ENCODE peak calls at places on chromosomes 6 and 20, in five cellular contexts. X is fibroblast of mammary gland, N is left colon, H is NCI-H1105, M is SW480. R is an unnamed sample.

GRCh38 chr20:36784900-36785299 is 11.3 kb upstream of the DSN1 start:
- DNase-seq in N (no peak), X (peak; percentile 58), M (no peak), H (no peak), R (no peak)

GRCh38 chr20:54267510-54268003 is 59.7 kb downstream of the PFDN4 start:
- DNase-seq in X (no peak), H (no peak), N (no peak), M (peak; percentile 87), R (no peak)

GRCh38 chr20:49483706-49484101 is 1.2 kb upstream of the KCNB1 start:
- DNase-seq in N (no peak), X (no peak), M (no peak), H (no peak), R (no peak)

GRCh38 chr6:135087803-135088202 is 33.2 kb upstream of the HBS1L start:
- DNase-seq in H (no peak), X (peak; percentile 10), M (peak; percentile 47), N (no peak), R (no peak)

GRCh38 chr6:30344868-30345671 is at the start of gene RPP21:
- DNase-seq in H (peak; percentile 73), X (peak; percentile 60), N (peak; percentile 90), M (peak; percentile 71), R (peak; percentile 87)

GRCh38 chr20:4016349-4017050 is 1.1 kb upstream of the RNF24 start:
- DNase-seq in N (no peak), H (no peak), M (no peak), X (no peak), R (no peak)

GRCh38 chr6:32415521-32416019 is 8.6 kb upstream of the BTNL2 start:
- DNase-seq in X (peak; percentile 63), M (peak; percentile 52), N (peak; percentile 84), H (peak; percentile 25), R (peak; percentile 47)

GRCh38 chr6:37981626-37982025 is 162.1 kb downstream of the ZFAND3 start:
- DNase-seq in M (no peak), N (no peak), H (no peak), X (no peak), R (no peak)

GRCh38 chr20:21554985-21555384 is 41.1 kb upstream of the NKX2-2 start:
- DNase-seq in H (no peak), M (no peak), N (no peak), X (no peak), R (no peak)

GRCh38 chr6:151291145-151292055 is 51.6 kb downstream of the AKAP12 start:
- DNase-seq in X (peak; percentile 65), M (no peak), H (no peak), N (peak; percentile 22), R (no peak)

GRCh38 chr6:28490191-28490890 is 25.3 kb downstream of the GPX6 start:
- DNase-seq in N (no peak), M (no peak), H (no peak), X (no peak), R (no peak)

GRCh38 chr20:23596856-23597255 is 8.9 kb downstream of the CST9 start:
- DNase-seq in N (no peak), X (peak; percentile 8), M (peak; percentile 58), H (no peak), R (no peak)

GRCh38 chr6:37056112-37056403 is 50.6 kb downstream of the FGD2 start:
- DNase-seq in H (no peak), M (no peak), X (no peak), N (no peak), R (no peak)

GRCh38 chr6:26394289-26394688 is 7.8 kb upstream of the BTN3A1 start:
- DNase-seq in N (no peak), M (peak; percentile 33), X (peak; percentile 81), H (no peak), R (peak; percentile 4)

GRCh38 chr20:45579184-45579583 is at the start of gene WFDC8:
- DNase-seq in N (no peak), X (no peak), H (no peak), M (no peak), R (no peak)

GRCh38 chr6:90328004-90328403 is 31.4 kb upstream of the BACH2 start:
- DNase-seq in H (no peak), X (peak; percentile 80), N (no peak), M (no peak), R (no peak)

GRCh38 chr20:47780990-47781389 is 4.3 kb downstream of the SULF2 start:
- DNase-seq in X (no peak), M (no peak), N (no peak), H (no peak), R (no peak)

GRCh38 chr20:49543858-49544437 is 24.0 kb downstream of the PTGIS start:
- DNase-seq in H (no peak), M (no peak), N (no peak), X (no peak), R (no peak)

GRCh38 chr6:150403458-150404245 is 34.8 kb downstream of the IYD start:
- DNase-seq in X (peak; percentile 87), N (no peak), M (no peak), H (no peak), R (peak; percentile 19)

GRCh38 chr6:107591346-107591745 is 101.4 kb downstream of the SOBP start:
- DNase-seq in X (no peak), N (no peak), H (no peak), M (no peak), R (no peak)

GRCh38 chr6:137783640-137784198 is 83.3 kb upstream of the TNFAIP3 start:
- DNase-seq in M (no peak), X (no peak), H (no peak), N (no peak), R (no peak)

GRCh38 chr6:24391756-24392405 is 10.9 kb upstream of the MRS2 start:
- DNase-seq in X (peak; percentile 12), H (no peak), M (no peak), N (no peak), R (no peak)

GRCh38 chr6:141635621-141636020 is 497.1 kb upstream of the GJE1 start:
- DNase-seq in N (no peak), M (no peak), X (no peak), H (no peak), R (no peak)

GRCh38 chr6:136886110-136886509 is 36.0 kb upstream of the SLC35D3 start:
- DNase-seq in X (peak; percentile 30), M (no peak), H (no peak), N (no peak), R (no peak)

GRCh38 chr6:35500782-35501181 is 3.9 kb upstream of the TEAD3 start:
- DNase-seq in X (peak; percentile 74), H (no peak), N (no peak), M (peak; percentile 26), R (no peak)

GRCh38 chr6:128516514-128516898 is 3.9 kb downstream of the PTPRK start:
- DNase-seq in H (peak; percentile 25), N (no peak), X (peak; percentile 50), M (peak; percentile 36), R (no peak)

GRCh38 chr6:90217621-90218496 is 78.8 kb downstream of the BACH2 start:
- DNase-seq in M (no peak), X (peak; percentile 84), H (no peak), N (peak; percentile 37), R (peak; percentile 39)

GRCh38 chr6:20700375-20700774 is 166.1 kb downstream of the CDKAL1 start:
- DNase-seq in N (peak; percentile 23), H (peak; percentile 90), X (no peak), M (no peak), R (peak; percentile 39)

GRCh38 chr20:37397954-37398749 is 52.2 kb downstream of the SRC start:
- DNase-seq in M (no peak), N (no peak), X (no peak), H (no peak), R (no peak)

GRCh38 chr6:12709116-12709515 is 7.5 kb upstream of the PHACTR1 start:
- DNase-seq in M (no peak), H (no peak), X (peak; percentile 19), N (no peak), R (no peak)

GRCh38 chr20:10076126-10077080 is 41.6 kb downstream of the ANKEF1 start:
- DNase-seq in M (no peak), N (no peak), H (no peak), X (peak; percentile 54), R (no peak)

GRCh38 chr6:111691345-111692225 is 85.9 kb upstream of the TRAF3IP2 start:
- DNase-seq in X (peak; percentile 24), N (peak; percentile 48), M (no peak), H (no peak), R (no peak)

GRCh38 chr6:109055771-109056235 is 38.8 kb downstream of the SESN1 start:
- DNase-seq in X (peak; percentile 70), N (no peak), M (no peak), H (no peak), R (no peak)

GRCh38 chr20:33917813-33918525 is 75.7 kb upstream of the RALY start:
- DNase-seq in N (no peak), H (no peak), M (no peak), X (no peak), R (no peak)

GRCh38 chr20:57773059-57773815 is 63.4 kb upstream of the PMEPA1 start:
- DNase-seq in H (no peak), N (no peak), M (no peak), X (no peak), R (no peak)

GRCh38 chr20:58241766-58242465 is 13.5 kb upstream of the ANKRD60 start:
- DNase-seq in X (no peak), N (no peak), M (no peak), H (no peak), R (no peak)